ENCODE peak calls at places on chromosomes 12 and 14, in nine cellular contexts. S, E, V, B, X, J, W, A and M are unnamed samples.

GRCh38 chr12:113954547-113954946 is 11.6 kb downstream of the RBM19 start:
- DNase-seq in S (no peak), E (no peak), V (no peak), B (no peak), X (no peak), J (no peak), W (no peak), A (no peak), M (no peak)

GRCh38 chr12:80648866-80649265 is 58.6 kb upstream of the MYF6 start:
- DNase-seq in S (no peak), E (peak), V (no peak), B (no peak), X (peak), J (no peak), W (peak), A (no peak), M (peak)

GRCh38 chr12:53676715-53677611 is 1.1 kb upstream of the ATP5MC2 start:
- DNase-seq in S (peak), E (no peak), V (peak), B (no peak), X (peak), J (peak), W (peak), A (peak), M (peak)

GRCh38 chr12:90510948-90511347 is 444.0 kb downstream of the CCER1 start:
- DNase-seq in S (no peak), E (peak), V (no peak), B (no peak), X (peak), J (no peak), W (peak), A (no peak), M (no peak)

GRCh38 chr14:101068293-101068957 is 164.9 kb upstream of the RTL1 start:
- DNase-seq in S (peak), E (no peak), V (no peak), B (no peak), X (no peak), J (no peak), W (no peak), A (no peak), M (no peak)

GRCh38 chr14:34436118-34436905 is 25.7 kb downstream of the SPTSSA start:
- DNase-seq in S (no peak), E (peak), V (no peak), B (no peak), X (peak), J (no peak), W (no peak), A (no peak), M (peak)

GRCh38 chr12:42372154-42372791 is 46.3 kb downstream of the PPHLN1 start:
- DNase-seq in S (peak), E (peak), V (peak), B (no peak), X (peak), J (no peak), W (peak), A (peak), M (peak)

GRCh38 chr14:88856786-88857366 is 32.4 kb downstream of the TTC8 start:
- DNase-seq in S (no peak), E (no peak), V (no peak), B (no peak), X (peak), J (no peak), W (peak), A (no peak), M (no peak)

GRCh38 chr12:78887008-78887407 is 22.4 kb downstream of the SYT1 start:
- DNase-seq in S (peak), E (peak), V (no peak), B (no peak), X (peak), J (no peak), W (peak), A (no peak), M (peak)

GRCh38 chr12:132153501-132154340 is 9.5 kb downstream of the NOC4L start:
- DNase-seq in S (peak), E (peak), V (peak), B (peak), X (peak), J (peak), W (peak), A (peak), M (peak)